ENCODE peak calls at places on chromosomes 7 and 10, in five cellular contexts. I is hippocampal formation; H is dermis microvascular lymphatic vessel endothelial cell; F is AG04450; Z is activated CD8-positive, alpha-beta memory T cell treated with anti-CD3 and anti-CD28 coated beads for 48 hours. J is an unnamed sample.

GRCh38 chr10:72278668-72279393 is 5.1 kb downstream of the DDIT4 start:
- DNase-seq in H (no peak), F (no peak), Z (no peak), I (no peak), J (no peak)

GRCh38 chr7:106829496-106829895 is 35.6 kb upstream of the PIK3CG start:
- DNase-seq in Z (no peak), H (no peak), I (no peak), F (no peak), J (no peak)

GRCh38 chr10:112299456-112299855 is 16.3 kb downstream of the TECTB start:
- DNase-seq in H (no peak), I (no peak), F (no peak), Z (no peak), J (no peak)

GRCh38 chr10:18713077-18713476 is 53.8 kb downstream of the ARL5B start:
- DNase-seq in Z (no peak), I (no peak), F (peak; percentile 60), H (no peak), J (no peak)

GRCh38 chr7:155352076-155352752 is 54.5 kb downstream of the INSIG1 start:
- DNase-seq in I (no peak), H (no peak), F (no peak), Z (no peak), J (no peak)

GRCh38 chr10:121307411-121307980 is 290.7 kb downstream of the FGFR2 start:
- DNase-seq in F (no peak), H (no peak), I (no peak), Z (no peak), J (no peak)

GRCh38 chr7:115227473-115228235 is 305.8 kb downstream of the MDFIC start:
- DNase-seq in F (no peak), I (no peak), H (no peak), Z (no peak), J (no peak)

GRCh38 chr10:121519901-121520500 is 78.2 kb downstream of the FGFR2 start:
- DNase-seq in I (no peak), H (no peak), F (no peak), Z (no peak), J (no peak)

GRCh38 chr10:102347236-102347828 is 48.2 kb upstream of the NFKB2 start:
- DNase-seq in Z (no peak), I (no peak), H (peak; percentile 80), F (no peak), J (peak; percentile 56)

GRCh38 chr10:18472977-18473376 is 178.4 kb downstream of the NSUN6 start:
- DNase-seq in F (no peak), Z (no peak), H (no peak), I (no peak), J (no peak)

J was measured in breast epithelium.